ENCODE peak calls at places on chromosomes 13 and 19, in four cellular contexts. V is IMR-90, S is H9, R is H1. A is an unnamed sample.

GRCh38 chr13:30880756-30881155 is 25.3 kb upstream of the MEDAG start:
- DNase-seq in R (no peak), V (peak), S (no peak), A (no peak)

GRCh38 chr19:10724573-10725071 is 6.7 kb downstream of the DNM2 start:
- DNase-seq in S (no peak), R (no peak), V (no peak), A (no peak)

GRCh38 chr13:41222259-41222852 is 28.0 kb upstream of the KBTBD7 start:
- DNase-seq in S (peak), R (peak), V (peak), A (peak)

GRCh38 chr13:70798385-70798784 is 690.1 kb upstream of the KLHL1 start:
- DNase-seq in S (no peak), R (no peak), V (no peak), A (no peak)

GRCh38 chr13:89372193-89372592 is 1701.0 kb downstream of the SLITRK5 start:
- DNase-seq in S (no peak), V (no peak), R (no peak), A (no peak)

GRCh38 chr13:58018865-58019264 is 387.3 kb downstream of the PCDH17 start:
- DNase-seq in R (no peak), S (no peak), V (no peak), A (no peak)

GRCh38 chr19:55315956-55316525 is 9.1 kb downstream of the TMEM150B start:
- DNase-seq in V (no peak), R (no peak), S (no peak), A (no peak)

GRCh38 chr13:46516624-46517318 is 36.2 kb upstream of the LRCH1 start:
- DNase-seq in S (no peak), R (no peak), V (no peak), A (no peak)

GRCh38 chr13:96214804-96215445 is 125.0 kb downstream of the HS6ST3 start:
- DNase-seq in S (no peak), R (no peak), V (no peak), A (peak)

GRCh38 chr19:927707-928401 is 2.0 kb downstream of the ARID3A start:
- DNase-seq in V (no peak), R (no peak), S (peak), A (no peak)

GRCh38 chr19:1399079-1399478 is 2.3 kb downstream of the GAMT start:
- DNase-seq in V (no peak), R (no peak), S (no peak), A (no peak)

GRCh38 chr19:934865-935422 is 9.1 kb downstream of the ARID3A start:
- DNase-seq in R (no peak), S (no peak), V (peak), A (no peak)

GRCh38 chr19:47637550-47637949 is 28.6 kb downstream of the BICRA start:
- DNase-seq in S (no peak), R (no peak), V (no peak), A (no peak)

GRCh38 chr19:30656520-30657100 is 284.4 kb downstream of the ZNF536 start:
- DNase-seq in V (no peak), S (no peak), R (no peak), A (no peak)

GRCh38 chr13:80454245-80454644 is 113.3 kb upstream of the SPRY2 start:
- DNase-seq in V (peak), S (no peak), R (no peak), A (no peak)

GRCh38 chr13:31846984-31847752 is 107.8 kb downstream of the RXFP2 start:
- DNase-seq in S (no peak), R (no peak), V (no peak), A (peak)

GRCh38 chr19:29873024-29873800 is 61.4 kb downstream of the CCNE1 start:
- DNase-seq in R (peak), S (peak), V (no peak), A (peak)

GRCh38 chr13:112058519-112058873 is 8.5 kb upstream of the SOX1 start:
- DNase-seq in R (peak), V (no peak), S (no peak), A (no peak)

GRCh38 chr19:34255546-34255945 is 1.2 kb downstream of the GARRE1 start:
- DNase-seq in S (no peak), V (no peak), R (no peak), A (no peak)
- H3K56ac ChIP-seq in S (no peak), V (peak), R (no peak), A (peak)

GRCh38 chr13:25177636-25178035 is 5.5 kb upstream of the AMER2 start:
- DNase-seq in S (no peak), V (no peak), R (no peak), A (no peak)

GRCh38 chr13:25175026-25175425 is 2.9 kb upstream of the AMER2 start:
- DNase-seq in S (no peak), V (no peak), R (no peak), A (no peak)

GRCh38 chr13:25177012-25177411 is 4.9 kb upstream of the AMER2 start:
- DNase-seq in V (no peak), R (no peak), S (no peak), A (no peak)

GRCh38 chr13:25174304-25174703 is 2.2 kb upstream of the AMER2 start:
- DNase-seq in V (no peak), R (no peak), S (no peak), A (no peak)

DNA sequence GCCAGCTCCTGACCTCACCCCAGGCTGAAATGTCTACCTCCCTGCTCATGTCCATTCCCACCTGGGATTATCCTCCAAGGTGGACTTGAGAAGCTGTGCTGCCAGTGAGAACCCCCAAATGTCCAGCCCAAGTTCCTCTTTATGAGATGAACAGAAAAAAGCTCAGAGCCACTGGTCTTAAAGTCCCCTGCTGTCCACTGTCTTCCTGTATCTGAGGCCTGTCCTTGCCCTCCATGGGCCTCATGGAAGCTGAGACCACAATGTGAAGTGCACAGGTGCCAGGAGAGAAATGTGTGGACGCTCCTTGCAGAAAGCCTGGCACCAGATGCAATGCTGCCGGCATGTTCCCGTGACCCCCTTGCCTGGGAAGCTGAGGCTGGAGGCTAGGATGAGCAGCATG is 3.3 kb upstream of the AMER2 start:
- DNase-seq in R (no peak), S (no peak), V (no peak), A (no peak)
- H3K56ac ChIP-seq in R (no peak), S (no peak), V (no peak), A (no peak)

GRCh38 chr19:23305555-23305954 is 55.4 kb upstream of the ZNF724 start:
- DNase-seq in R (no peak), V (no peak), S (no peak), A (no peak)
- H3K56ac ChIP-seq in R (no peak), V (no peak), S (no peak), A (no peak)

GRCh38 chr13:102185375-102185984 is 216.4 kb downstream of the FGF14 start:
- DNase-seq in S (no peak), R (no peak), V (no peak), A (no peak)
- H3K56ac ChIP-seq in S (no peak), R (no peak), V (no peak), A (no peak)

GRCh38 chr19:42473686-42474085 is 30.9 kb upstream of the CXCL17 start:
- DNase-seq in V (no peak), R (no peak), S (peak), A (peak)
- H3K56ac ChIP-seq in V (no peak), R (no peak), S (no peak), A (no peak)

GRCh38 chr19:49141352-49141751 is 13.8 kb downstream of the HRC start:
- DNase-seq in R (no peak), V (no peak), S (no peak), A (no peak)
- H3K56ac ChIP-seq in R (peak), V (no peak), S (no peak), A (no peak)

DNA sequence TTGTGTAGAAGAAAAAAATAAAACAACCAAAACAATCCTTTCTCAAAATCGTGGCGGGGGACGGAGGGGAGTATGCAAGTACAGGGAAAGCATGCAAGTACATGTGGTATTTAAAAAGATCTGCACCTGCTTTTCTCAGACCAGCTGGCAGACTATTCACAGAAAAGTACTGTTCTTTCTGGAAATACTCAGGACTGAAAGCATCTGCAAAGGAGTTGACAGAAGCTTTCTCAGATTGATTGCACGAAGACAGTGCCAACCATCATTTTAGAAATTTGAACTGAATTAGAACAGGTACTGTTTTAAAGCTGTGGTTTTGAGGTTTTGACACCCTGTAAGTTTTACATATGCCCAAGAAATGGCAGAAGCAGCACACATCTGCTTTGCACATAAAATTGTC is 19.8 kb upstream of the PCDH8 start:
- DNase-seq in S (no peak), V (no peak), R (no peak), A (no peak)
- H3K56ac ChIP-seq in S (no peak), V (no peak), R (no peak), A (no peak)